ENCODE peak calls at places on chromosome 6, in nine cellular contexts. M is fibroblast of lung; D is right lobe of liver; B is A673; E is CD8-positive, alpha-beta memory T cell; C is hepatocyte; N is testis; L is BE2C; O is lower lobe of right lung. V is an unnamed sample. For H3K4me1, the result is how much of the 10 kb centered on the place peaks cover.

GRCh38 chr6:70375166-70375565 is 38.1 kb upstream of the FAM135A start:
- DNase-seq in M (peak), D (no peak), B (no peak), E (no peak), C (no peak), N (no peak), L (no peak), O (no peak), V (no peak)

GRCh38 chr6:132511159-132511835 is 1.6 kb downstream of the STX7 start:
- DNase-seq in M (no peak), D (no peak), B (no peak), E (no peak), C (peak), N (no peak), L (no peak), O (no peak), V (no peak)

GRCh38 chr6:153145591-153145990 is 14.5 kb upstream of the RGS17 start:
- DNase-seq in M (no peak), D (no peak), B (no peak), E (no peak), C (no peak), N (no peak), L (no peak), O (no peak), V (no peak)

GRCh38 chr6:30260036-30260504 is 46.9 kb upstream of the TRIM26 start:
- DNase-seq in M (no peak), D (no peak), B (no peak), E (no peak), C (peak), N (no peak), L (no peak), O (peak), V (peak)

GRCh38 chr6:75755704-75756103 is 6.7 kb downstream of the MYO6 start:
- DNase-seq in M (no peak), D (no peak), B (no peak), E (no peak), C (no peak), N (no peak), L (no peak), O (no peak), V (no peak)

GRCh38 chr6:47016916-47017315 is 25.2 kb downstream of the ADGRF1 start:
- DNase-seq in M (no peak), D (no peak), B (no peak), E (no peak), C (no peak), N (no peak), L (no peak), O (no peak), V (no peak)

GRCh38 chr6:133964052-133964451 is 11.0 kb downstream of the TBPL1 start:
- DNase-seq in M (peak), D (no peak), B (no peak), E (no peak), C (no peak), N (no peak), L (no peak), O (no peak), V (no peak)

GRCh38 chr6:107267634-107268033 is 152.3 kb upstream of the BEND3 start:
- DNase-seq in M (no peak), D (no peak), B (no peak), E (no peak), C (no peak), N (no peak), L (no peak), O (no peak), V (no peak)

GRCh38 chr6:29791162-29791561 is 36.5 kb upstream of the HLA-G start:
- DNase-seq in M (no peak), D (no peak), B (no peak), E (no peak), C (no peak), N (no peak), L (no peak), O (no peak), V (no peak)

GRCh38 chr6:91482498-91482897 is 895.6 kb upstream of the MAP3K7 start:
- DNase-seq in M (peak), D (no peak), B (peak), E (no peak), C (no peak), N (no peak), L (no peak), O (no peak), V (no peak)

GRCh38 chr6:81938991-81939773 is 186.7 kb upstream of the TENT5A start:
- DNase-seq in M (peak), D (no peak), B (no peak), E (no peak), C (no peak), N (no peak), L (no peak), O (no peak), V (no peak)

GRCh38 chr6:89162047-89162371 is 16.2 kb downstream of the PM20D2 start:
- DNase-seq in M (no peak), D (no peak), B (no peak), E (no peak), C (no peak), N (peak), L (no peak), O (no peak), V (no peak)

GRCh38 chr6:133052465-133052864 is 188.7 kb upstream of the EYA4 start:
- DNase-seq in M (no peak), D (no peak), B (no peak), E (no peak), C (no peak), N (no peak), L (no peak), O (no peak), V (no peak)

GRCh38 chr6:111468329-111469012 is 14.5 kb downstream of the REV3L start:
- DNase-seq in M (peak), D (no peak), B (no peak), E (no peak), C (no peak), N (no peak), L (no peak), O (no peak), V (no peak)

GRCh38 chr6:126182650-126183311 is 157.1 kb upstream of the CENPW start:
- DNase-seq in M (peak), D (no peak), B (no peak), E (no peak), C (no peak), N (no peak), L (no peak), O (no peak), V (no peak)

GRCh38 chr6:28944412-28945006 is 20.7 kb upstream of the TRIM27 start:
- DNase-seq in M (peak), D (no peak), B (peak), E (peak), C (peak), N (peak), L (peak), O (no peak), V (peak)

GRCh38 chr6:134247271-134247833 is 70.6 kb downstream of the SGK1 start:
- DNase-seq in M (no peak), D (no peak), B (no peak), E (peak), C (peak), N (no peak), L (no peak), O (no peak), V (peak)

GRCh38 chr6:108365488-108365887 is 70.6 kb downstream of the AFG1L start:
- DNase-seq in M (no peak), D (no peak), B (no peak), E (no peak), C (no peak), N (no peak), L (no peak), O (no peak), V (no peak)

GRCh38 chr6:133377219-133377618 is 136.1 kb downstream of the EYA4 start:
- DNase-seq in M (no peak), D (no peak), B (no peak), E (no peak), C (no peak), N (no peak), L (no peak), O (no peak), V (no peak)

GRCh38 chr6:111871725-111872520 is 1.3 kb downstream of the FYN start:
- DNase-seq in M (peak), D (no peak), B (peak), E (no peak), C (peak), N (peak), L (peak), O (no peak), V (no peak)

GRCh38 chr6:131063028-131063763 is at the start of gene EPB41L2:
- DNase-seq in M (peak), D (peak), B (peak), E (peak), C (peak), N (peak), L (peak), O (peak), V (peak)

GRCh38 chr6:110537208-110538123 is 61.1 kb upstream of the SLC22A16 start:
- DNase-seq in M (peak), D (no peak), B (peak), E (no peak), C (peak), N (no peak), L (no peak), O (no peak), V (no peak)

GRCh38 chr6:55034752-55035151 is 139.6 kb upstream of the HCRTR2 start:
- DNase-seq in M (no peak), D (no peak), B (no peak), E (no peak), C (no peak), N (no peak), L (no peak), O (no peak), V (no peak)

GRCh38 chr6:16305788-16306187 is 67.4 kb downstream of the GMPR start:
- DNase-seq in M (no peak), D (no peak), B (no peak), E (no peak), C (no peak), N (no peak), L (no peak), O (no peak), V (no peak)

GRCh38 chr6:166555066-166555465 is 31.4 kb downstream of the RAMACL start:
- DNase-seq in M (no peak), D (no peak), B (no peak), E (no peak), C (no peak), N (no peak), L (no peak), O (no peak), V (no peak)

DNA sequence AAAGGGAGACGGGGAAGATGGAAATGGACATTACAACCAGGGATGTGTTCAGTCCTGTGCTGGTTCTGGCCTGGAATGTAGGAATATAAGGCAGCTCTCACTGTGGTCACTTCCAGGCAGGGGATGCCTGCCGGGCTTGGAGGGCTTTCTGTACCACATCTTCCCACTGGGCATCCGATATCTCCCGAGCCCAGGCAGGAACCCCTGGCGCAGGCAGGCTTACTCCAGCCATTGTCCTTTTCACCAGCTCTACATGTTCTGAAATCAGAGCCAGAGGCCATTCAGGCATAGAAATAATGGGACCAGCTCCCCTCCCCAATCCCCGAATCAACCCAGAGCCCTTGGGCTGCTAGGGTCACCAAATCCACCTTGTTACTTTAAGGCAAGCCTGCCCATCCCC is 1.4 kb downstream of the MEA1 start:
- DNase-seq in M (no peak), D (peak), B (no peak), E (no peak), C (no peak), N (no peak), L (no peak), O (no peak), V (no peak)
- H3K4me3 ChIP-seq in M (peak), D (no peak), B (peak), E (no peak), C (no peak), N (no peak), L (peak), O (peak), V (no peak)

GRCh38 chr6:33313709-33314514 is at the start of gene TAPBP:
- DNase-seq in M (peak), D (peak), B (peak), E (peak), C (peak), N (peak), L (peak), O (peak), V (peak)
- H3K4me1 ChIP-seq in M (under half), D (under half), B (under half), E (under half), C (under half), N (under half), L (under half), O (half or more), V (under half)

GRCh38 chr6:97282726-97283617 is at the start of gene MMS22L:
- DNase-seq in M (peak), D (peak), B (peak), E (peak), C (peak), N (peak), L (peak), O (peak), V (peak)
- H3K4me3 ChIP-seq in M (peak), D (peak), B (peak), E (peak), C (peak), N (peak), L (peak), O (peak), V (peak)

GRCh38 chr6:31497595-31498476 is at the start of gene MICB:
- DNase-seq in M (peak), D (peak), B (peak), E (peak), C (peak), N (peak), L (peak), O (peak), V (peak)
- H3K4me1 ChIP-seq in M (under half), D (under half), B (under half), E (under half), C (under half), N (under half), L (under half), O (under half), V (under half)

GRCh38 chr6:159098636-159099106 is 53.9 kb upstream of the TAGAP start:
- DNase-seq in M (no peak), D (no peak), B (no peak), E (peak), C (no peak), N (peak), L (no peak), O (no peak), V (no peak)
- H3K4me3 ChIP-seq in M (no peak), D (no peak), B (no peak), E (peak), C (no peak), N (no peak), L (no peak), O (no peak), V (no peak)

V was measured in adrenal gland.